ENCODE peak calls at places on chromosomes 5 and 9, in five cellular contexts. G is transverse colon; H is hepatocyte; A is PC-9; V is CD4-positive, alpha-beta T cell. J is an unnamed sample.

GRCh38 chr9:88682431-88682831 is 147.5 kb downstream of the NXNL2 start:
- DNase-seq in H (peak; percentile 23), G (no peak), V (no peak), A (no peak), J (no peak)

GRCh38 chr5:76230711-76231285 is 147.6 kb downstream of the SV2C start:
- DNase-seq in V (no peak), G (no peak), A (no peak), H (no peak), J (no peak)

GRCh38 chr9:14314929-14315753 is 1.2 kb upstream of the NFIB start:
- DNase-seq in V (no peak), A (peak; percentile 57), G (peak; percentile 91), H (peak; percentile 89), J (peak; percentile 90)

GRCh38 chr9:113541019-113541900 is 77.7 kb downstream of the RGS3 start:
- DNase-seq in G (peak; percentile 55), H (peak; percentile 74), A (no peak), V (no peak), J (no peak)

GRCh38 chr9:132556226-132556625 is 26.2 kb upstream of the BARHL1 start:
- DNase-seq in A (no peak), H (no peak), V (no peak), G (no peak), J (no peak)

GRCh38 chr5:133159543-133159942 is 107.7 kb downstream of the HSPA4 start:
- DNase-seq in G (no peak), H (no peak), A (no peak), V (no peak), J (no peak)

GRCh38 chr5:14587143-14587542 is 5.6 kb downstream of the OTULINL start:
- DNase-seq in G (no peak), H (no peak), V (no peak), A (no peak), J (no peak)

GRCh38 chr9:16687678-16688369 is 182.6 kb downstream of the BNC2 start:
- DNase-seq in V (no peak), G (no peak), H (no peak), A (no peak), J (no peak)

GRCh38 chr9:125997510-125997823 is 250.3 kb downstream of the PBX3 start:
- DNase-seq in V (no peak), A (no peak), H (no peak), G (no peak), J (peak; percentile 28)

GRCh38 chr5:636951-637350 is 24.8 kb downstream of the CEP72 start:
- DNase-seq in A (no peak), V (no peak), G (no peak), H (no peak), J (no peak)

GRCh38 chr5:4700082-4700481 is 440.0 kb upstream of the ADAMTS16 start:
- DNase-seq in V (no peak), A (peak; percentile 41), H (peak; percentile 78), G (no peak), J (no peak)

GRCh38 chr5:18740301-18740700 is 1106.0 kb downstream of the TAF11L14 start:
- DNase-seq in G (no peak), H (no peak), V (no peak), A (no peak), J (no peak)

GRCh38 chr5:57072218-57072892 is 101.5 kb upstream of the GPBP1 start:
- DNase-seq in A (no peak), G (no peak), V (no peak), H (no peak), J (no peak)

GRCh38 chr5:76479973-76480667 is 77.0 kb downstream of the IQGAP2 start:
- DNase-seq in H (peak; percentile 39), A (no peak), V (no peak), G (peak; percentile 84), J (no peak)

GRCh38 chr9:81389569-81389993 is 299.8 kb downstream of the TLE1 start:
- DNase-seq in A (peak; percentile 96), V (no peak), G (peak; percentile 11), H (peak; percentile 37), J (no peak)

GRCh38 chr5:126615286-126615685 is 14.5 kb downstream of the PHAX start:
- DNase-seq in H (no peak), A (no peak), G (no peak), V (no peak), J (no peak)

GRCh38 chr9:127528407-127529251 is 77.3 kb downstream of the LRSAM1 start:
- DNase-seq in H (no peak), V (no peak), A (no peak), G (no peak), J (no peak)

GRCh38 chr5:139843991-139844390 is 48.4 kb downstream of the PSD2 start:
- DNase-seq in H (no peak), G (no peak), A (no peak), V (no peak), J (no peak)

GRCh38 chr9:15389173-15389572 is 33.5 kb upstream of the SNAPC3 start:
- DNase-seq in A (no peak), V (no peak), H (no peak), G (no peak), J (no peak)

GRCh38 chr5:88662801-88663360 is 220.1 kb downstream of the MEF2C start:
- DNase-seq in H (no peak), G (no peak), A (no peak), V (no peak), J (no peak)

GRCh38 chr9:95189230-95190098 is 128.0 kb downstream of the FANCC start:
- DNase-seq in H (peak; percentile 71), V (no peak), G (no peak), A (no peak), J (no peak)

GRCh38 chr5:32030686-32031478 is 143.2 kb downstream of the GOLPH3 start:
- DNase-seq in V (no peak), A (no peak), H (no peak), G (no peak), J (no peak)

GRCh38 chr9:121744002-121744686 is 92.7 kb downstream of the DAB2IP start:
- DNase-seq in V (peak; percentile 4), H (peak; percentile 73), G (peak; percentile 75), A (no peak), J (peak; percentile 82)

DNA sequence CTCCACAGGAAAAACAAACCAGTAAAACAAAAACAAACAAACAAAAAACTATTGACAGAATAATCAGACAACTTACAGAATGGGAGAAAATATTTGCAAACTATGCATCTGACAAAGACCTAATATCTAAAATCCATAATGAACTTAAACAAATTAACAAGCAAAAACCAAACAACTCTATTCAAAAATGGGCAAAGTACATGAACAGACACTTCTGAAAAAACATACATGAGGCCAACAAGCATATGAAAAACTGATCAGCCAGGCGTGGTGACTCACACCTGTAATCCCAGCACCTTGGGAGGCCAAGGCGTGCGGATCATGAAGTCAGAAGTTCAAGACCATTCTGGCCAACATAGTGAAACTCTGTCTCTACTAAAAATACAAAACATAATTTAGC is 60.1 kb downstream of the KCNV2 start:
- DNase-seq in G (no peak), V (no peak), A (no peak), H (no peak), J (no peak)
- H3K9me3 ChIP-seq in G (peaks cover 17% of the 10 kb centered on the region), V (peaks cover 28% of the 10 kb centered on the region), A (no peaks in the 10 kb centered on the region), H (peaks cover 15% of the 10 kb centered on the region), J (no peaks in the 10 kb centered on the region)

GRCh38 chr5:127810707-127811106 is 107.5 kb downstream of the CCDC192 start:
- DNase-seq in V (no peak), A (no peak), G (no peak), H (no peak), J (no peak)

GRCh38 chr5:127810014-127810413 is 106.8 kb downstream of the CCDC192 start:
- DNase-seq in A (no peak), G (no peak), V (no peak), H (no peak), J (no peak)

GRCh38 chr5:127814225-127814973 is 111.2 kb downstream of the CCDC192 start:
- DNase-seq in H (no peak), V (no peak), A (no peak), G (no peak), J (no peak)

GRCh38 chr5:127813633-127814171 is 110.5 kb downstream of the CCDC192 start:
- DNase-seq in A (peak; percentile 79), H (no peak), G (no peak), V (no peak), J (no peak)

GRCh38 chr5:127812570-127812969 is 109.4 kb downstream of the CCDC192 start:
- DNase-seq in V (no peak), H (peak; percentile 9), A (peak; percentile 87), G (no peak), J (no peak)
- TF ChIP-seq CTCF in V (no peak), H (no peak), A (no peak), G (no peak), J (no peak)

DNA sequence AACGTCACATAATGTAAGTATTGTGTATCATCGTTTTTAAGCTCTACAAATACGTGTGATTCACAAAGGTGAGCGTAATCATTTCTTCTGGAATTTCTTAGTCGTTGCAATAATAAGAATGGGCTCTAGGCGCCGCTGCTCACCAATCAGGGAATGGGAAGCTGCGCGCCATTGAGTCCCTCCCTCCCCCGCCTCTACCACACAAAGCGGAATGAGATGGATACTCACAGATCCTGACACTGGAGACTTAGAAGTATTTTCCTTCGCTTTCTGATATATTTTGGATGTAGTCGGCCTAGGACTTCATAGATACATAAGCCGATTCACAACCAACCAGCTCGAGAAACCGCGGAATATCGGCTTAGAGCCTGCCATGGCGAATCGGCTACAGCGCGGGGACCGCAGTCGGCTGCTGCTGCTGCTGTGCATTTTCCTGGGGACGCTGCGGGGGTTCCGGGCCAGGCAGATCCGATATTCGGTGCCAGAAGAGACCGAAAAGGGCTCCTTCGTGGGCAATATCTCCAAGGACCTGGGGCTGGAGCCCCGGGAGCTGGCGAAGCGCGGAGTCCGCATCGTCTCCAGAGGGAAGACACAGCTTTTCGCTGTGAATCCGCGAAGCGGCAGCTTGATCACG is at the start of gene PCDHGA11:
- DNase-seq in H (peak; percentile 52), V (no peak), G (no peak), A (peak; percentile 38), J (peak; percentile 46)
- H3K9me3 ChIP-seq in H (peaks cover 74% of the 10 kb centered on the region), V (peaks cover 59% of the 10 kb centered on the region), G (peaks cover 99% of the 10 kb centered on the region), A (no peaks in the 10 kb centered on the region), J (peaks cover 6% of the 10 kb centered on the region)

GRCh38 chr9:33638516-33638915 is 114.5 kb downstream of the ANKRD18B start:
- DNase-seq in V (no peak), H (no peak), G (no peak), A (no peak), J (no peak)
- TF ChIP-seq CTCF in V (no peak), H (no peak), G (no peak), A (no peak), J (no peak)

DNA sequence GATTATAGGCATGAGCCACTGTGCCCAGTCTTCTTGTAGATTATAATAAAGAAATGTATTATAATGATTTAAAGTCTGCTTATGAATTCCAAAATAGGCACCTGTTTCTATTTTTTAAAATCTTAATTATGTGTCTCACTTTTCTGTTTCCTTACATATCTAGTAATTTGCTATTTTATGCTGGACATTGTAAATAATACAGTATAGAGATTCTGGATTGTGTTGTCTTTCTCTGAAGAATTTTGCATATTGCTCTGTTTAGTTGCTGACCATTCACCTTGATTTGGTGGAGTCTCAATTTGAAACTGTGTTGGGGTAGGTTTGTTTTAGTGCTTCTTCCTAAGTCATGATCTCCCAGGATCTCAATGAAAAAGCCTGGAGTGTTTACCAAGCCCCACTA is 102.8 kb downstream of the C9orf50 start:
- DNase-seq in H (no peak), V (no peak), G (no peak), A (no peak), J (no peak)
- H3K9me3 ChIP-seq in H (peaks cover 3% of the 10 kb centered on the region), V (peaks cover 31% of the 10 kb centered on the region), G (peaks cover 13% of the 10 kb centered on the region), A (peaks cover 11% of the 10 kb centered on the region), J (no peaks in the 10 kb centered on the region)

DNA sequence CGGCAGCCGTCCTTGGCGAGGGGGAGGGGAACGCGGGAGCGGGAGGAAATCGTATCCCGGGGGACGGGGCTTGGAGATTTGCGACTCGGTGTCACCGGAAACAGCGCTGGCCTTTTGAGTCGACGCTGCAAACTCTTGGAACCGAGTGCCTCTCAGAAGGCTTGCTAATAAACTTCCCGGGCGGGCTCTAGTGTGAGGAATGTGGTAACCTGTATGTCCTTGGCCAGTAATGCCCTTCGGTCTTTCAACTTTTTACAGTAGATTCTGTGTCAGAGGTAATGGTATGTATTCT is 82.7 kb downstream of the PTPDC1 start:
- DNase-seq in H (no peak), A (peak; percentile 62), G (no peak), V (no peak), J (no peak)
- TF ChIP-seq CTCF in H (no peak), A (no peak), G (no peak), V (no peak), J (no peak)